ENCODE peak calls at places on chromosomes 6 and 20, in eight cellular contexts. U is endothelial cell, P is HFFc6, X is suprapubic skin, F is A549, D is GM10248, G is tibial nerve, C is RWPE1. B is an unnamed sample.

GRCh38 chr6:155123520-155123919 is 128.4 kb downstream of the TIAM2 start:
- DNase-seq in U (no peak), P (no peak), X (no peak), F (no peak), D (no peak), G (no peak), C (no peak), B (no peak)

GRCh38 chr6:158405933-158406332 is 93.7 kb downstream of the TULP4 start:
- DNase-seq in U (no peak), P (no peak), X (no peak), F (no peak), D (no peak), G (no peak), C (no peak), B (no peak)

GRCh38 chr6:6661684-6662083 is 73.2 kb downstream of the LY86 start:
- DNase-seq in U (no peak), P (no peak), X (no peak), F (no peak), D (no peak), G (peak), C (peak), B (no peak)

GRCh38 chr6:146857180-146857959 is 258.6 kb downstream of the ADGB start:
- DNase-seq in U (peak), P (peak), X (peak), F (peak), D (peak), G (peak), C (peak), B (peak)

GRCh38 chr6:16181429-16182359 is 52.8 kb downstream of the MYLIP start:
- DNase-seq in U (no peak), P (no peak), X (no peak), F (no peak), D (no peak), G (no peak), C (no peak), B (no peak)

GRCh38 chr6:52306972-52307849 is 22.7 kb upstream of the MCM3 start:
- DNase-seq in U (no peak), P (no peak), X (peak), F (no peak), D (no peak), G (no peak), C (no peak), B (no peak)

GRCh38 chr20:21509597-21510331 is 4.1 kb downstream of the NKX2-2 start:
- DNase-seq in U (no peak), P (peak), X (no peak), F (no peak), D (no peak), G (no peak), C (peak), B (no peak)

GRCh38 chr20:55054443-55054842 is 579.0 kb downstream of the DOK5 start:
- DNase-seq in U (no peak), P (no peak), X (no peak), F (no peak), D (no peak), G (no peak), C (no peak), B (no peak)

GRCh38 chr6:133583907-133584306 is 305.0 kb upstream of the TCF21 start:
- DNase-seq in U (no peak), P (no peak), X (no peak), F (no peak), D (no peak), G (no peak), C (no peak), B (no peak)

GRCh38 chr6:142856857-142857608 is 87.9 kb downstream of the HIVEP2 start:
- DNase-seq in U (no peak), P (no peak), X (no peak), F (no peak), D (peak), G (no peak), C (no peak), B (no peak)

GRCh38 chr6:91442342-91442741 is 855.5 kb upstream of the MAP3K7 start:
- DNase-seq in U (no peak), P (no peak), X (no peak), F (no peak), D (no peak), G (no peak), C (no peak), B (no peak)

GRCh38 chr6:97120511-97120910 is 162.5 kb downstream of the MMS22L start:
- DNase-seq in U (no peak), P (no peak), X (no peak), F (no peak), D (no peak), G (no peak), C (no peak), B (no peak)

GRCh38 chr20:11891081-11891826 is 26.4 kb upstream of the BTBD3 start:
- DNase-seq in U (peak), P (peak), X (peak), F (peak), D (peak), G (peak), C (peak), B (peak)

GRCh38 chr6:47111685-47112084 is 69.6 kb upstream of the ADGRF1 start:
- DNase-seq in U (no peak), P (no peak), X (no peak), F (no peak), D (no peak), G (no peak), C (peak), B (no peak)

GRCh38 chr6:105902401-105903031 is 183.6 kb upstream of the PRDM1 start:
- DNase-seq in U (no peak), P (peak), X (no peak), F (no peak), D (no peak), G (no peak), C (no peak), B (no peak)

GRCh38 chr6:116556065-116556464 is 2.5 kb downstream of the CALHM4 start:
- DNase-seq in U (no peak), P (peak), X (no peak), F (no peak), D (no peak), G (no peak), C (peak), B (no peak)

GRCh38 chr6:147382945-147383554 is 125.4 kb upstream of the SAMD5 start:
- DNase-seq in U (no peak), P (peak), X (no peak), F (peak), D (no peak), G (no peak), C (peak), B (no peak)

GRCh38 chr6:26197736-26198625 is 110.8 kb downstream of the HFE start:
- DNase-seq in U (no peak), P (peak), X (peak), F (no peak), D (no peak), G (no peak), C (no peak), B (no peak)

GRCh38 chr6:20096506-20096905 is 115.8 kb downstream of the MBOAT1 start:
- DNase-seq in U (no peak), P (no peak), X (no peak), F (no peak), D (no peak), G (no peak), C (no peak), B (no peak)

GRCh38 chr6:141677598-141678211 is 455.0 kb upstream of the GJE1 start:
- DNase-seq in U (peak), P (peak), X (no peak), F (no peak), D (no peak), G (no peak), C (peak), B (no peak)

GRCh38 chr6:133408543-133408942 is 167.4 kb downstream of the EYA4 start:
- DNase-seq in U (no peak), P (no peak), X (no peak), F (no peak), D (no peak), G (no peak), C (no peak), B (no peak)

GRCh38 chr6:53441035-53441493 is 92.3 kb upstream of the ELOVL5 start:
- DNase-seq in U (no peak), P (no peak), X (no peak), F (no peak), D (no peak), G (no peak), C (no peak), B (no peak)

GRCh38 chr20:41398408-41398807 is 31.8 kb upstream of the EMILIN3 start:
- DNase-seq in U (no peak), P (no peak), X (no peak), F (no peak), D (no peak), G (no peak), C (no peak), B (no peak)

GRCh38 chr6:15506066-15506465 is 156.8 kb downstream of the DTNBP1 start:
- DNase-seq in U (no peak), P (no peak), X (no peak), F (no peak), D (no peak), G (no peak), C (no peak), B (no peak)

GRCh38 chr6:157867155-157867559 is 44.1 kb downstream of the SNX9 start:
- DNase-seq in U (no peak), P (peak), X (no peak), F (no peak), D (no peak), G (peak), C (peak), B (no peak)

GRCh38 chr20:44306927-44307326 is 4.1 kb downstream of the FITM2 start:
- DNase-seq in U (no peak), P (no peak), X (no peak), F (no peak), D (no peak), G (no peak), C (no peak), B (no peak)

GRCh38 chr6:108748063-108748462 is 100.2 kb upstream of the ARMC2 start:
- DNase-seq in U (no peak), P (peak), X (no peak), F (no peak), D (no peak), G (no peak), C (peak), B (no peak)

GRCh38 chr6:151481752-151482151 is 12.1 kb upstream of the CCDC170 start:
- DNase-seq in U (no peak), P (no peak), X (no peak), F (no peak), D (no peak), G (no peak), C (no peak), B (no peak)

GRCh38 chr6:50831216-50831615 is 12.5 kb downstream of the TFAP2B start:
- DNase-seq in U (no peak), P (no peak), X (no peak), F (no peak), D (no peak), G (no peak), C (no peak), B (no peak)

GRCh38 chr20:63267681-63268080 is 4.9 kb upstream of the ARFGAP1 start:
- DNase-seq in U (no peak), P (no peak), X (no peak), F (no peak), D (no peak), G (no peak), C (no peak), B (no peak)

GRCh38 chr6:89351632-89352328 is 742 bp downstream of the UBE2J1 start:
- DNase-seq in U (no peak), P (no peak), X (no peak), F (peak), D (no peak), G (no peak), C (no peak), B (no peak)

GRCh38 chr6:135212020-135212806 is 31.1 kb downstream of the MYB start:
- DNase-seq in U (no peak), P (peak), X (no peak), F (no peak), D (no peak), G (no peak), C (peak), B (no peak)

GRCh38 chr20:35443003-35443402 is 5.0 kb upstream of the GDF5 start:
- DNase-seq in U (no peak), P (peak), X (no peak), F (no peak), D (no peak), G (no peak), C (peak), B (no peak)

GRCh38 chr6:162942860-162943259 is 215.1 kb downstream of the PACRG start:
- DNase-seq in U (no peak), P (peak), X (no peak), F (no peak), D (no peak), G (no peak), C (no peak), B (no peak)

GRCh38 chr6:25174678-25175077 is 104.5 kb upstream of the CARMIL1 start:
- DNase-seq in U (no peak), P (no peak), X (no peak), F (no peak), D (no peak), G (no peak), C (no peak), B (no peak)

GRCh38 chr20:46939031-46939430 is 44.4 kb downstream of the EYA2 start:
- DNase-seq in U (no peak), P (peak), X (no peak), F (peak), D (no peak), G (no peak), C (peak), B (no peak)

GRCh38 chr6:155628315-155628714 is 172.7 kb upstream of the NOX3 start:
- DNase-seq in U (no peak), P (no peak), X (no peak), F (no peak), D (peak), G (no peak), C (no peak), B (no peak)

GRCh38 chr6:36129889-36130671 is at the start of gene MAPK13:
- DNase-seq in U (peak), P (no peak), X (peak), F (no peak), D (peak), G (no peak), C (peak), B (no peak)

GRCh38 chr6:84074988-84075781 is 41.6 kb downstream of the MRAP2 start:
- DNase-seq in U (no peak), P (no peak), X (no peak), F (no peak), D (no peak), G (no peak), C (no peak), B (no peak)

GRCh38 chr20:53783768-53784167 is 190.1 kb upstream of the ZNF217 start:
- DNase-seq in U (no peak), P (no peak), X (no peak), F (no peak), D (no peak), G (no peak), C (no peak), B (no peak)

GRCh38 chr20:53785320-53785719 is 191.7 kb upstream of the ZNF217 start:
- DNase-seq in U (no peak), P (no peak), X (no peak), F (no peak), D (no peak), G (no peak), C (no peak), B (no peak)

GRCh38 chr20:53786071-53786444 is 192.4 kb upstream of the ZNF217 start:
- DNase-seq in U (no peak), P (no peak), X (no peak), F (no peak), D (no peak), G (no peak), C (peak), B (no peak)

GRCh38 chr20:53788253-53789022 is 194.8 kb upstream of the ZNF217 start:
- DNase-seq in U (no peak), P (no peak), X (no peak), F (no peak), D (no peak), G (no peak), C (no peak), B (no peak)

GRCh38 chr20:53786445-53787267 is 193.0 kb upstream of the ZNF217 start:
- DNase-seq in U (no peak), P (no peak), X (no peak), F (no peak), D (no peak), G (no peak), C (no peak), B (no peak)
- TF ChIP-seq CTCF in U (no peak), P (no peak), X (no peak), F (no peak), D (no peak), G (no peak), C (no peak), B (no peak)

DNA sequence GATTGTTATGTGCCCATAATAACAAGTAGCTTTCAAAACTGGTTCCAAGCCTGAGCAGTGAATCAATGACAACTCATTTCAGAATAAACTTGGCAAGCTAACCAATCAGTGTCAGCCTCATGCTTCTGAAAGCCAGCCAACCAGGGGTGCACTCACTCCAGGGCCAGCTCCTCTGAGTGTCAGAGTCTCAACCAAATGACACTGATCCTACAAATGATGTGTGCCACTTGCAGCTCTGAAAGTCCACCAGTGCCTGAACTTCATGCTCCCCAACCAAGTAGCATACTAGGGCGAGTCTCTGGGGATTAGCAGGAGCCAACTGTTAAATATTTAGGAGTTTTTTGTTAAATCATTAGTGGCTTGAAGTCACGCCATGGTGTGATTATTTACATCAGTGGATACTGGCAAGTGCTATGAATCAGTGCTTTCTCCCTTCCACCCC is 4.5 kb downstream of the IYD start:
- DNase-seq in U (no peak), P (peak), X (peak), F (no peak), D (no peak), G (peak), C (peak), B (peak)
- TF ChIP-seq CTCF in U (no peak), P (no peak), X (no peak), F (no peak), D (no peak), G (no peak), C (no peak), B (no peak)

DNA sequence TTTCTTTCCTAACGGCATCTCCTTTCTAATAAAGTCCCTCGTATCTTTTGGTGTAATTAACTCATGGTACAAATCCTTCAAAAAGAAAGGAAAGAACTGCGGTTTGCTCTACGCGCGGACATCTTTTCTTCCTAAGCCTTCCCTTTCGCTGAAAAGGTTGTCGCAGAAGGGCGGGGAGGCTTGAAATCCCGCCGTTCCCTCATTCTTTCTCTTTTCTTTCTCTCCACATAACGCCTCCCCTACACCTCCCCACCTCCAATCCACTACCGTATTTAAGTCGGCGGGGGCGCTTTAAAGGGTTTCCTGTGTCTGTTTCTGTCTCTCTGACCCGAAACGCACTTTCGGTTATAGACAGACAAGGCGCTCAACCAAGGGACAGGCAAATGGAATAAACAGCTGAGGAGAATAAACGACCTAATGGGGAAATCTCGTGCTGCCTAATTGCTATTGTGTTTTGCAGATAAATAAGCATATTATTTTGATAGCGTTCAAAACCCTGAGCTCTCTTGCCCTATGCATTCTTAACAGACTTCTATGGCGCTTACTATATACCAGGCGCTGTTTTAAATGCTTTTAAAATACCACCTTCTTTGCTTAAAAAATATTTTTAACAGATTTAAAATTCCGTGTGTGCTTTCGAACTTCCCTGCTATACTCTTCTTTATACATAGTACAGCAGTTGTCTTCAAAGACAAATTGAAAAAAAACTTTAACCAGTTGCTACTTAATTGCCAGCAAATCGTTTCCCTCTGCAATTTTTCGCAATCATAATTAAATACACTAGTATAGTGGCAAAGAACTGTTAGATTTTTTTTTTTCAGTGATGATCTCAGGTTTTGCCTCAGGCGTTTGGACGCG is 2.5 kb upstream of the HEY2 start:
- DNase-seq in U (peak), P (no peak), X (no peak), F (no peak), D (peak), G (peak), C (no peak), B (peak)
- TF ChIP-seq CTCF in U (no peak), P (no peak), X (no peak), F (no peak), D (peak), G (no peak), C (no peak), B (no peak)

DNA sequence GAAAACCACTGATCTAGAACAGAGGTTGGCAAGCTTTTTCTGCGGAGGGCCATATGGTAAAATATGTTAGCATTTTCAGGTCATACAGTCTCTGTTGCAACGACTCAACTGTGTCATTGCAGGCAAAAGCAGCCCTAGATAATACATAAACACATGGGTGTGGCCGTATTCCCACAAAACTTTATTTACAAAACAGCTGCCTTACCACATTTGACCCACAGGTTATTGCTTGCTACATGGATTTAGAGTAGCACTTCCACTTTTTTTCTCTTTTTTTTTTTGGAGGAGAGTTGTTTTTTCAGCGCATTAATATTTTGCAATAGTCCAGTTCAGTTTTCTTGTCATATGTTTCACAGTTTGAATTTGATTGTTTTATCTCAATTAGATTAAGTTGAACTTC is 2.5 kb upstream of the IGF2R start:
- DNase-seq in U (no peak), P (no peak), X (no peak), F (no peak), D (no peak), G (no peak), C (no peak), B (no peak)
- TF ChIP-seq CTCF in U (no peak), P (peak), X (no peak), F (no peak), D (no peak), G (no peak), C (no peak), B (no peak)

GRCh38 chr6:137475103-137475502 is 19.1 kb downstream of the OLIG3 start:
- DNase-seq in U (no peak), P (no peak), X (no peak), F (no peak), D (no peak), G (no peak), C (no peak), B (no peak)
- TF ChIP-seq CTCF in U (no peak), P (peak), X (no peak), F (no peak), D (no peak), G (no peak), C (no peak), B (no peak)

GRCh38 chr20:2538356-2538755 is 2.0 kb downstream of the TMC2 start:
- DNase-seq in U (no peak), P (no peak), X (no peak), F (no peak), D (no peak), G (no peak), C (no peak), B (no peak)

GRCh38 chr20:2536562-2536986 is at the start of gene TMC2:
- DNase-seq in U (no peak), P (no peak), X (no peak), F (no peak), D (no peak), G (no peak), C (no peak), B (no peak)

GRCh38 chr20:2533118-2533517 is 3.3 kb upstream of the TMC2 start:
- DNase-seq in U (no peak), P (no peak), X (no peak), F (no peak), D (no peak), G (no peak), C (no peak), B (no peak)

GRCh38 chr20:2537101-2537500 is 728 bp downstream of the TMC2 start:
- DNase-seq in U (no peak), P (no peak), X (no peak), F (no peak), D (no peak), G (no peak), C (no peak), B (no peak)

GRCh38 chr20:2535711-2536561 is 437 bp upstream of the TMC2 start:
- DNase-seq in U (no peak), P (no peak), X (no peak), F (no peak), D (no peak), G (no peak), C (no peak), B (no peak)
- TF ChIP-seq CTCF in U (no peak), P (no peak), X (no peak), F (no peak), D (no peak), G (no peak), C (no peak), B (no peak)

B was measured in thoracic aorta.